ENCODE peak calls at places on chromosomes 5 and 9, in seven cellular contexts. N is Daoy; Y is right cardiac atrium; F is posterior vena cava; O is activated CD4-positive, alpha-beta T cell treated with anti-CD3 and anti-CD28 coated beads for 48 hours; D is Calu3; H is naive thymus-derived CD8-positive, alpha-beta T cell. G is an unnamed sample.

GRCh38 chr5:79261907-79262306 is 26.0 kb downstream of the JMY start:
- DNase-seq in N (no peak), Y (no peak), F (no peak), O (peak), D (no peak), H (no peak), G (no peak)

GRCh38 chr9:134662143-134662876 is 20.7 kb downstream of the COL5A1 start:
- DNase-seq in N (peak), Y (peak), F (peak), O (no peak), D (no peak), H (no peak), G (peak)

GRCh38 chr5:124580925-124581821 is 165.3 kb downstream of the ZNF608 start:
- DNase-seq in N (no peak), Y (no peak), F (no peak), O (no peak), D (peak), H (no peak), G (no peak)

GRCh38 chr5:91190333-91190680 is 192.8 kb downstream of the ARRDC3 start:
- DNase-seq in N (peak), Y (no peak), F (no peak), O (no peak), D (no peak), H (no peak), G (no peak)

GRCh38 chr9:114629563-114630090 is 18.5 kb downstream of the TMEM268 start:
- DNase-seq in N (no peak), Y (no peak), F (no peak), O (no peak), D (no peak), H (no peak), G (no peak)

GRCh38 chr9:34659592-34660253 is 2.7 kb downstream of the CCL27 start:
- DNase-seq in N (peak), Y (no peak), F (no peak), O (no peak), D (no peak), H (no peak), G (peak)

GRCh38 chr5:65127181-65127901 is 354.4 kb downstream of the ADAMTS6 start:
- DNase-seq in N (peak), Y (no peak), F (no peak), O (no peak), D (no peak), H (no peak), G (peak)

GRCh38 chr5:95664204-95664786 is 17.7 kb downstream of the RFESD start:
- DNase-seq in N (peak), Y (no peak), F (no peak), O (peak), D (peak), H (peak), G (peak)

GRCh38 chr9:110835404-110835803 is 166.8 kb downstream of the MUSK start:
- DNase-seq in N (peak), Y (no peak), F (no peak), O (no peak), D (no peak), H (no peak), G (peak)

GRCh38 chr5:103910002-103910401 is 347.4 kb upstream of the NUDT12 start:
- DNase-seq in N (no peak), Y (no peak), F (no peak), O (no peak), D (no peak), H (no peak), G (peak)

G was measured in A172.